ENCODE peak calls at places on chromosomes 11 and 22, in four cellular contexts. One of them, this sample, is unnamed.

GRCh38 chr11:27991731-27992130 is 116.2 kb downstream of the KIF18A start:
- DNase-seq in cardiac muscle cell: no peak
- DNase-seq in WTC11: no peak
- DNase-seq in BJ: no peak
- DNase-seq in this sample: no peak

GRCh38 chr11:12077535-12078280 is 32.7 kb upstream of the MICAL2 start:
- DNase-seq in cardiac muscle cell: no peak
- DNase-seq in WTC11: no peak
- DNase-seq in BJ: no peak
- DNase-seq in this sample: no peak

GRCh38 chr11:110376711-110377324 is 52.9 kb upstream of the FDX1 start:
- DNase-seq in cardiac muscle cell: peak; percentile 94
- DNase-seq in WTC11: peak; percentile 22
- DNase-seq in BJ: peak; percentile 15
- DNase-seq in this sample: peak; percentile 48

GRCh38 chr22:26981111-26981510 is 323.7 kb downstream of the MIAT start:
- DNase-seq in cardiac muscle cell: no peak
- DNase-seq in WTC11: no peak
- DNase-seq in BJ: no peak
- DNase-seq in this sample: no peak

GRCh38 chr22:17817511-17818065 is 43.3 kb upstream of the BID start:
- DNase-seq in cardiac muscle cell: no peak
- DNase-seq in WTC11: no peak
- DNase-seq in BJ: no peak
- DNase-seq in this sample: no peak

GRCh38 chr22:21758056-21758455 is 22.5 kb upstream of the YPEL1 start:
- DNase-seq in cardiac muscle cell: no peak
- DNase-seq in WTC11: no peak
- DNase-seq in BJ: no peak
- DNase-seq in this sample: no peak

GRCh38 chr22:44045171-44045570 is 21.1 kb downstream of the PARVB start:
- DNase-seq in cardiac muscle cell: no peak
- DNase-seq in WTC11: no peak
- DNase-seq in BJ: no peak
- DNase-seq in this sample: no peak

GRCh38 chr11:124725719-124726105 is 14.0 kb upstream of the NRGN start:
- DNase-seq in cardiac muscle cell: no peak
- DNase-seq in WTC11: no peak
- DNase-seq in BJ: no peak
- DNase-seq in this sample: no peak

GRCh38 chr11:131408011-131408640 is 37.7 kb downstream of the NTM start:
- DNase-seq in cardiac muscle cell: peak; percentile 27
- DNase-seq in WTC11: peak; percentile 55
- DNase-seq in BJ: peak; percentile 0
- DNase-seq in this sample: peak; percentile 47

GRCh38 chr22:50720301-50720845 is 17.6 kb upstream of the ACR start:
- DNase-seq in cardiac muscle cell: peak; percentile 29
- DNase-seq in WTC11: no peak
- DNase-seq in BJ: no peak
- DNase-seq in this sample: no peak

GRCh38 chr11:35304900-35305299 is 114.5 kb downstream of the SLC1A2 start:
- DNase-seq in cardiac muscle cell: no peak
- DNase-seq in WTC11: no peak
- DNase-seq in BJ: no peak
- DNase-seq in this sample: no peak

GRCh38 chr11:42631223-42631843 is 680.5 kb upstream of the API5 start:
- DNase-seq in cardiac muscle cell: peak; percentile 26
- DNase-seq in WTC11: no peak
- DNase-seq in BJ: peak; percentile 1
- DNase-seq in this sample: peak; percentile 11

GRCh38 chr11:128471138-128471661 is 116.2 kb downstream of the ETS1 start:
- DNase-seq in cardiac muscle cell: no peak
- DNase-seq in WTC11: no peak
- DNase-seq in BJ: no peak
- DNase-seq in this sample: no peak

GRCh38 chr22:48943567-48944432 is 883.9 kb downstream of the BRD1 start:
- DNase-seq in cardiac muscle cell: peak; percentile 24
- DNase-seq in WTC11: peak; percentile 38
- DNase-seq in BJ: no peak
- DNase-seq in this sample: peak; percentile 40

GRCh38 chr11:43548921-43549320 is 131.6 kb upstream of the HSD17B12 start:
- DNase-seq in cardiac muscle cell: no peak
- DNase-seq in WTC11: no peak
- DNase-seq in BJ: no peak
- DNase-seq in this sample: no peak

GRCh38 chr22:42066133-42066761 is 4.4 kb downstream of the NAGA start:
- DNase-seq in cardiac muscle cell: no peak
- DNase-seq in WTC11: no peak
- DNase-seq in BJ: no peak
- DNase-seq in this sample: no peak

GRCh38 chr11:59891781-59892181 is 13.2 kb downstream of the OOSP3 start:
- DNase-seq in cardiac muscle cell: peak; percentile 38
- DNase-seq in WTC11: peak; percentile 60
- DNase-seq in BJ: no peak
- DNase-seq in this sample: no peak

GRCh38 chr11:1970956-1971355 is 23.8 kb downstream of the MRPL23 start:
- DNase-seq in cardiac muscle cell: no peak
- DNase-seq in WTC11: peak; percentile 6
- DNase-seq in BJ: no peak
- DNase-seq in this sample: no peak

GRCh38 chr22:24153353-24153752 is 27.9 kb upstream of the SUSD2 start:
- DNase-seq in cardiac muscle cell: no peak
- DNase-seq in WTC11: no peak
- DNase-seq in BJ: no peak
- DNase-seq in this sample: no peak

GRCh38 chr22:39278040-39278439 is 33.3 kb upstream of the PDGFB start:
- DNase-seq in cardiac muscle cell: no peak
- DNase-seq in WTC11: no peak
- DNase-seq in BJ: no peak
- DNase-seq in this sample: no peak

GRCh38 chr11:116948375-116948774 is 111.0 kb upstream of the APOA1 start:
- DNase-seq in cardiac muscle cell: no peak
- DNase-seq in WTC11: no peak
- DNase-seq in BJ: no peak
- DNase-seq in this sample: no peak

GRCh38 chr22:41557401-41558240 is 3.2 kb upstream of the CSDC2 start:
- DNase-seq in cardiac muscle cell: no peak
- DNase-seq in WTC11: peak; percentile 39
- DNase-seq in BJ: no peak
- DNase-seq in this sample: peak; percentile 32

GRCh38 chr11:76578655-76579046 is 91.9 kb downstream of the LRRC32 start:
- DNase-seq in cardiac muscle cell: no peak
- DNase-seq in WTC11: no peak
- DNase-seq in BJ: no peak
- DNase-seq in this sample: peak; percentile 45

GRCh38 chr11:126189109-126189929 is 22.1 kb downstream of the RPUSD4 start:
- DNase-seq in cardiac muscle cell: no peak
- DNase-seq in WTC11: no peak
- DNase-seq in BJ: no peak
- DNase-seq in this sample: no peak

GRCh38 chr11:96187779-96188624 is 155.0 kb downstream of the MAML2 start:
- DNase-seq in cardiac muscle cell: no peak
- DNase-seq in WTC11: no peak
- DNase-seq in BJ: peak; percentile 65
- DNase-seq in this sample: no peak

GRCh38 chr11:60455531-60456042 is at the start of gene MS4A1:
- DNase-seq in cardiac muscle cell: no peak
- DNase-seq in WTC11: no peak
- DNase-seq in BJ: no peak
- DNase-seq in this sample: no peak

GRCh38 chr11:46116007-46116711 is 5.1 kb downstream of the PHF21A start:
- DNase-seq in cardiac muscle cell: no peak
- DNase-seq in WTC11: no peak
- DNase-seq in BJ: no peak
- DNase-seq in this sample: no peak

DNA sequence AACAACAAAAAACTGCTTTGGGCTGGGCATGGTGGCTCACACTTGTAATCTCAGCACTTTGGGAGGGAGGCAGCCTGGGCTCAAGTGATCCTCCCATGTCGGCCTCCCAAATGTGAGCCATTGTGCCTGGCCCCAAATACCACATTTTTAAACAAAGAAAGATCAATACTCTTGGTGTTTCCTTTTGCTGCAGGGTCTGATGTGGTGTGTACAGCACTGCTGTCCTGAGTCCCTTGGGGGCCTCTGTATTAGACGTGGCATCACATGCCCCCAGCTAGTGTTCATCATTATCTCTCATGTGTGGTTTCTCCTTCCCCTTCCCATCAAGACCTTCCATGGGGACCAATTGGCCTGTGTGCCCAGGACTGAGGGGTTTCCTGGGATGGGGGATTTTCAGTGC is 20.5 kb upstream of the XBP1 start:
- DNase-seq in cardiac muscle cell: no peak
- DNase-seq in WTC11: no peak
- DNase-seq in BJ: no peak
- DNase-seq in this sample: no peak
- TF ChIP-seq CTCF in cardiac muscle cell: no peak
- TF ChIP-seq CTCF in WTC11: no peak
- TF ChIP-seq CTCF in BJ: no peak
- TF ChIP-seq CTCF in this sample: no peak

DNA sequence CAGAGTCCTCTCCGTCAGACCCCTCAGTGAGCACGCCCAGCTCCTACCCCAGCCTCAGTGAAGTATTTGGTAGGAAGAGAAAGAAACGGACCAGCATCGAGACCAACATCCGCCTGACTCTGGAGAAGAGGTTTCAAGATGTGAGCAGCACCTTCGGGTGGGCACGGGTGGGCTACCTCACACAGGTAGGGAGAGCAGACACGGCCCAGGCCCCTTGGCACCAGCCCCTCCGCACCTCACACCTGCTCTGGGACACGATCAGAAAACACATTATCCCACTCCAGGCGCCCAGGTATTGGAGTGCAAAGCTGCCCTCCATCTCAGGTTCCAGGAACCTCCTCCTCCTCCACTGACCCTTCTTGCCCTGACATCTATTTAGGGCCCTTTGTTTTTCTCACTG is 17.6 kb upstream of the TLCD5 start:
- DNase-seq in cardiac muscle cell: no peak
- DNase-seq in WTC11: no peak
- DNase-seq in BJ: no peak
- DNase-seq in this sample: no peak
- TF ChIP-seq CTCF in cardiac muscle cell: no peak
- TF ChIP-seq CTCF in WTC11: no peak
- TF ChIP-seq CTCF in BJ: no peak
- TF ChIP-seq CTCF in this sample: no peak

GRCh38 chr22:33126881-33127280 is 68.7 kb upstream of the SYN3 start:
- DNase-seq in cardiac muscle cell: peak; percentile 49
- DNase-seq in WTC11: no peak
- DNase-seq in BJ: no peak
- DNase-seq in this sample: no peak
- TF ChIP-seq CTCF in cardiac muscle cell: no peak
- TF ChIP-seq CTCF in WTC11: no peak
- TF ChIP-seq CTCF in BJ: no peak
- TF ChIP-seq CTCF in this sample: peak; percentile 54

GRCh38 chr22:37500745-37501144 is 14.6 kb upstream of the MFNG start:
- DNase-seq in cardiac muscle cell: no peak
- DNase-seq in WTC11: no peak
- DNase-seq in BJ: no peak
- DNase-seq in this sample: no peak

GRCh38 chr22:37499789-37500188 is 13.6 kb upstream of the MFNG start:
- DNase-seq in cardiac muscle cell: no peak
- DNase-seq in WTC11: no peak
- DNase-seq in BJ: no peak
- DNase-seq in this sample: no peak

GRCh38 chr22:37496651-37497599 is 10.7 kb upstream of the MFNG start:
- DNase-seq in cardiac muscle cell: no peak
- DNase-seq in WTC11: peak; percentile 34
- DNase-seq in BJ: peak; percentile 50
- DNase-seq in this sample: no peak

GRCh38 chr22:37499006-37499707 is 13.0 kb upstream of the MFNG start:
- DNase-seq in cardiac muscle cell: no peak
- DNase-seq in WTC11: no peak
- DNase-seq in BJ: no peak
- DNase-seq in this sample: no peak

GRCh38 chr22:37498289-37498909 is 12.2 kb upstream of the MFNG start:
- DNase-seq in cardiac muscle cell: peak; percentile 69
- DNase-seq in WTC11: peak; percentile 90
- DNase-seq in BJ: no peak
- DNase-seq in this sample: peak; percentile 47
- TF ChIP-seq CTCF in cardiac muscle cell: peak; percentile 30
- TF ChIP-seq CTCF in WTC11: peak; percentile 78
- TF ChIP-seq CTCF in BJ: peak; percentile 15
- TF ChIP-seq CTCF in this sample: peak; percentile 67

DNA sequence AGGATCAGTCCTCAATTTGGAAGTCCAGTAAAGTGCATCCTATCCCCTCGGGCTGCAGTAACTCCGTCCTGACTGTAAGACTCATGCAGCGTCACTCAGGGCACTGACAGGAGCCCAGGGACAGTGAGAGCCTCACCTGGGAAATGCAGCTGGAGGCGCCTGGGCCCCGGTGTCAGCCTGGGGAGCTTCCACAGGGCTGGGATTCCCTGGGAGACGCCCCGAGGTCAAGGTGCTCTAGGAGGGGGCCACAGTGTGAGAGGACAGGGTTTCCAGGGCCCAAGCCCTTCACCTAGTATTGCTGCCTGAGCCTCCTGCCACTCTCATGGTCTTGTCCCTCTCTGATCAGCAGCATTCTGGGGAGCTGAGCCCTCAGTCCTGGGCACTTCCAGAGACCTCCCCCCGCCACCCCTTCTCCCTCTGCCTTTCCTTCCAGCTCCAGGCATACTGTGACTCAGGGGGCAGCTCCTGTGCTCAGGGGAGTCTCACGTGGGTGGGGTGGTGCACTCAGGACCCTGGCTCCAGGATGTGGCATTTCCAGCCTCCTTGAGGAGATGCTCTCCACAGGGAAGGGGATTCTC is 99.1 kb upstream of the IGLL5 start:
- DNase-seq in cardiac muscle cell: no peak
- DNase-seq in WTC11: no peak
- DNase-seq in BJ: no peak
- DNase-seq in this sample: no peak
- TF ChIP-seq CTCF in cardiac muscle cell: no peak
- TF ChIP-seq CTCF in WTC11: no peak
- TF ChIP-seq CTCF in BJ: no peak
- TF ChIP-seq CTCF in this sample: no peak

GRCh38 chr11:20522536-20522935 is 76.9 kb upstream of the SLC6A5 start:
- DNase-seq in cardiac muscle cell: no peak
- DNase-seq in WTC11: no peak
- DNase-seq in BJ: no peak
- DNase-seq in this sample: no peak

GRCh38 chr11:20512869-20513268 is 86.5 kb upstream of the SLC6A5 start:
- DNase-seq in cardiac muscle cell: no peak
- DNase-seq in WTC11: no peak
- DNase-seq in BJ: no peak
- DNase-seq in this sample: no peak

DNA sequence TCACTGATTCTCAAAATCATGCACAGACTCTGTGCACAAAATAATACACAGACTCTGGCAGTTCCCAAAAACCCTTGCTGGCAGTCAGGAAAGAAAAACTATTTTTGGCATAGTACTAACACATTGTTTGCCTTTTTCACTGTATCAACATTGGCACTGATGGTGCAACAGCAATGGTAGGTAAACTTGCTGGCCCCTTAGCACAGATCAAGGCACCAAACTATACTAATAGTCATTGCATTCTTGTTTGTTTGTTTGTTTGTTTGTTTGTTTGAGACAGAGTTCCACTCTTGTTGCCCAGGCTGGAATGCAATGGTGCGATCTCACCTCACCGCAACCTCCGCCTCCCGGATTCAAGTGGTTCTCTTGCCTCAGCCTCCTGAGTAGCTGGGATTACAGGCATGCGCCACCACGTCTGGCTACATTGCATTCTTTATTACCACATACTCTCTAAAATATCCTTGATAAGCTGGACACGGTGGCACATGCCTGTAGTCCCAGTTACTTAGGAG is 81.0 kb upstream of the SLC6A5 start:
- DNase-seq in cardiac muscle cell: no peak
- DNase-seq in WTC11: no peak
- DNase-seq in BJ: no peak
- DNase-seq in this sample: no peak
- TF ChIP-seq CTCF in cardiac muscle cell: no peak
- TF ChIP-seq CTCF in WTC11: no peak
- TF ChIP-seq CTCF in BJ: no peak
- TF ChIP-seq CTCF in this sample: no peak